ENCODE peak calls at places on chromosomes 16 and 17, in nine cellular contexts. B is cerebellum; Z is psoas muscle; G is thoracic aorta; A is stimulated activated CD8-positive, alpha-beta memory T cell treated with anti-CD3 and anti-CD28 coated beads, Interleukin-2, amount 100 ng/mL, for 1 hour; I is NCI-H1417; V is GM13976; D is stimulated activated naive B cell treated with anti-CD40 and anti-IgM and Interleukin-4, amounts not matched to agents 10 μg/mL and 1 μg/mL and 100 μg/mL, for 72 hours; T is mucosa of gallbladder. Q is an unnamed sample.

GRCh38 chr17:71460943-71461342 is 659.9 kb upstream of the SOX9 start:
- DNase-seq in B (no peak), Z (no peak), G (no peak), A (no peak), I (peak), V (no peak), D (no peak), T (peak), Q (no peak)

GRCh38 chr16:67948015-67948414 is 4.1 kb upstream of the LCAT start:
- DNase-seq in B (no peak), Z (no peak), G (no peak), A (no peak), I (no peak), V (no peak), D (no peak), T (no peak), Q (no peak)

GRCh38 chr17:77354721-77355455 is 214.1 kb downstream of the SEC14L1 start:
- DNase-seq in B (no peak), Z (peak), G (no peak), A (no peak), I (no peak), V (peak), D (no peak), T (peak), Q (peak)

GRCh38 chr17:8375738-8376259 is 705 bp downstream of the KRABD2 start:
- DNase-seq in B (peak), Z (no peak), G (no peak), A (no peak), I (peak), V (peak), D (no peak), T (peak), Q (no peak)

GRCh38 chr16:68079616-68080344 is 5.4 kb upstream of the NFATC3 start:
- DNase-seq in B (no peak), Z (peak), G (no peak), A (peak), I (no peak), V (peak), D (peak), T (peak), Q (peak)

GRCh38 chr16:51816929-51817328 is 665.9 kb upstream of the SALL1 start:
- DNase-seq in B (no peak), Z (no peak), G (no peak), A (no peak), I (no peak), V (no peak), D (no peak), T (no peak), Q (no peak)

GRCh38 chr16:27335349-27336052 is 21.7 kb downstream of the IL4R start:
- DNase-seq in B (no peak), Z (no peak), G (no peak), A (no peak), I (no peak), V (no peak), D (no peak), T (no peak), Q (no peak)

GRCh38 chr16:2824626-2825025 is 5.5 kb upstream of the ZG16B start:
- DNase-seq in B (no peak), Z (peak), G (no peak), A (no peak), I (no peak), V (no peak), D (no peak), T (no peak), Q (no peak)

GRCh38 chr17:62648247-62648953 is 20.9 kb downstream of the MRC2 start:
- DNase-seq in B (no peak), Z (no peak), G (no peak), A (no peak), I (no peak), V (no peak), D (no peak), T (no peak), Q (no peak)

GRCh38 chr17:43882761-43883415 is 24.4 kb downstream of the MPP2 start:
- DNase-seq in B (no peak), Z (no peak), G (no peak), A (no peak), I (no peak), V (peak), D (no peak), T (no peak), Q (no peak)

GRCh38 chr17:10141436-10141835 is 57.0 kb downstream of the GAS7 start:
- DNase-seq in B (no peak), Z (no peak), G (no peak), A (no peak), I (no peak), V (no peak), D (no peak), T (no peak), Q (no peak)

GRCh38 chr17:32755045-32755805 is 121.7 kb downstream of the MYO1D start:
- DNase-seq in B (peak), Z (no peak), G (no peak), A (no peak), I (peak), V (peak), D (no peak), T (no peak), Q (no peak)

GRCh38 chr16:20681821-20682736 is 15.4 kb downstream of the ACSM1 start:
- DNase-seq in B (no peak), Z (no peak), G (no peak), A (no peak), I (no peak), V (no peak), D (no peak), T (no peak), Q (no peak)

GRCh38 chr17:73089322-73089721 is 3.2 kb downstream of the SLC39A11 start:
- DNase-seq in B (no peak), Z (no peak), G (no peak), A (no peak), I (no peak), V (no peak), D (no peak), T (no peak), Q (no peak)

GRCh38 chr17:4617090-4617489 is 24.4 kb downstream of the ALOX15 start:
- DNase-seq in B (peak), Z (no peak), G (no peak), A (no peak), I (no peak), V (no peak), D (no peak), T (no peak), Q (no peak)

GRCh38 chr16:89031715-89032659 is 55.0 kb upstream of the CBFA2T3 start:
- DNase-seq in B (no peak), Z (peak), G (no peak), A (peak), I (no peak), V (peak), D (peak), T (peak), Q (peak)

GRCh38 chr17:50559674-50560184 is 786 bp upstream of the CACNA1G start:
- DNase-seq in B (peak), Z (no peak), G (peak), A (no peak), I (no peak), V (peak), D (no peak), T (no peak), Q (no peak)

GRCh38 chr17:27414271-27414670 is 42.0 kb upstream of the KSR1 start:
- DNase-seq in B (no peak), Z (no peak), G (no peak), A (no peak), I (no peak), V (no peak), D (no peak), T (no peak), Q (no peak)

GRCh38 chr16:89355036-89355435 is 135.3 kb downstream of the ANKRD11 start:
- DNase-seq in B (no peak), Z (no peak), G (no peak), A (no peak), I (no peak), V (no peak), D (no peak), T (no peak), Q (no peak)

GRCh38 chr16:13453938-13454553 is 465.9 kb upstream of the ERCC4 start:
- DNase-seq in B (no peak), Z (no peak), G (no peak), A (no peak), I (peak), V (peak), D (no peak), T (peak), Q (no peak)

GRCh38 chr16:89504061-89504460 is 4.1 kb upstream of the SPG7 start:
- DNase-seq in B (no peak), Z (no peak), G (no peak), A (no peak), I (no peak), V (no peak), D (no peak), T (no peak), Q (no peak)

GRCh38 chr16:4319454-4319853 is 3.6 kb downstream of the GLIS2 start:
- DNase-seq in B (no peak), Z (peak), G (no peak), A (peak), I (peak), V (peak), D (no peak), T (no peak), Q (no peak)

GRCh38 chr16:19245326-19245925 is 40.1 kb upstream of the CLEC19A start:
- DNase-seq in B (no peak), Z (no peak), G (no peak), A (no peak), I (peak), V (no peak), D (no peak), T (no peak), Q (no peak)

GRCh38 chr16:69741951-69742904 is 12.5 kb downstream of the NOB1 start:
- DNase-seq in B (peak), Z (peak), G (no peak), A (no peak), I (no peak), V (no peak), D (no peak), T (peak), Q (peak)

GRCh38 chr16:88785106-88785924 is at the start of gene PIEZO1:
- DNase-seq in B (no peak), Z (peak), G (no peak), A (peak), I (peak), V (peak), D (peak), T (peak), Q (peak)

GRCh38 chr17:10265100-10265810 is 66.8 kb upstream of the GAS7 start:
- DNase-seq in B (no peak), Z (no peak), G (no peak), A (no peak), I (no peak), V (peak), D (peak), T (no peak), Q (no peak)

GRCh38 chr16:68064791-68065365 is 20.3 kb upstream of the NFATC3 start:
- DNase-seq in B (peak), Z (peak), G (no peak), A (peak), I (peak), V (peak), D (no peak), T (peak), Q (peak)

GRCh38 chr17:42653179-42654124 is 5.6 kb upstream of the TUBG2 start:
- DNase-seq in B (peak), Z (peak), G (no peak), A (no peak), I (no peak), V (no peak), D (no peak), T (peak), Q (no peak)

GRCh38 chr17:2723997-2724782 is 12.6 kb upstream of the CLUH start:
- DNase-seq in B (no peak), Z (no peak), G (no peak), A (no peak), I (no peak), V (no peak), D (no peak), T (no peak), Q (no peak)

GRCh38 chr16:8398548-8398947 is 191.8 kb downstream of the TMEM114 start:
- DNase-seq in B (no peak), Z (no peak), G (no peak), A (no peak), I (no peak), V (no peak), D (no peak), T (no peak), Q (no peak)

GRCh38 chr17:28500712-28501379 is 5.3 kb upstream of the FOXN1 start:
- DNase-seq in B (no peak), Z (no peak), G (no peak), A (no peak), I (peak), V (peak), D (peak), T (no peak), Q (no peak)

GRCh38 chr16:6864670-6865069 is 468.0 kb upstream of the RBFOX1 start:
- DNase-seq in B (no peak), Z (no peak), G (no peak), A (no peak), I (no peak), V (no peak), D (no peak), T (no peak), Q (no peak)

GRCh38 chr17:59154335-59154720 is 658 bp downstream of the SKA2 start:
- DNase-seq in B (no peak), Z (peak), G (no peak), A (no peak), I (peak), V (peak), D (peak), T (no peak), Q (peak)

GRCh38 chr17:74566132-74566753 is 1.1 kb downstream of the CD300H start:
- DNase-seq in B (peak), Z (no peak), G (no peak), A (no peak), I (no peak), V (peak), D (no peak), T (peak), Q (no peak)

Q was measured in lung.